ENCODE peak calls at places on chromosomes 16 and 17, in five cellular contexts. L is AG04450, M is cardiac muscle cell, F is neuronal stem cell, P is lower lobe of right lung. S is an unnamed sample. For H3K9me3, the result is how much of the 10 kb centered on the place peaks cover.

GRCh38 chr17:40956401-40957254 is 10.1 kb downstream of the KRT39 start:
- DNase-seq in L (peak), M (peak), F (no peak), P (no peak), S (no peak)

GRCh38 chr16:9898121-9898520 is 284.1 kb downstream of the GRIN2A start:
- DNase-seq in L (no peak), M (no peak), F (no peak), P (no peak), S (no peak)

GRCh38 chr17:49991409-49991808 is 3.6 kb downstream of the DLX3 start:
- DNase-seq in L (no peak), M (no peak), F (no peak), P (no peak), S (no peak)

GRCh38 chr16:86355538-86355937 is 154.8 kb upstream of the FOXF1 start:
- DNase-seq in L (peak), M (peak), F (no peak), P (no peak), S (no peak)

GRCh38 chr16:20938426-20938825 is 37.9 kb downstream of the LYRM1 start:
- DNase-seq in L (no peak), M (peak), F (no peak), P (no peak), S (no peak)

GRCh38 chr16:86018487-86018886 is 119.5 kb downstream of the IRF8 start:
- DNase-seq in L (no peak), M (peak), F (no peak), P (peak), S (no peak)

GRCh38 chr16:69116911-69117310 is 11.5 kb downstream of the HAS3 start:
- DNase-seq in L (no peak), M (no peak), F (no peak), P (no peak), S (no peak)

GRCh38 chr17:50944902-50945720 is 79.0 kb upstream of the TOB1 start:
- DNase-seq in L (no peak), M (no peak), F (no peak), P (no peak), S (no peak)

GRCh38 chr16:19882186-19882585 is 2.5 kb downstream of the GPRC5B start:
- DNase-seq in L (no peak), M (no peak), F (no peak), P (no peak), S (no peak)

GRCh38 chr17:15651583-15652110 is 32.1 kb upstream of the FBXW10B start:
- DNase-seq in L (peak), M (peak), F (peak), P (peak), S (no peak)

GRCh38 chr16:57667526-57668258 is 414 bp upstream of the ADGRG3 start:
- DNase-seq in L (no peak), M (peak), F (no peak), P (peak), S (no peak)

GRCh38 chr16:19468300-19468699 is 50.6 kb downstream of the TMC5 start:
- DNase-seq in L (no peak), M (no peak), F (no peak), P (no peak), S (no peak)

GRCh38 chr17:42178817-42179216 is 2.1 kb downstream of the KCNH4 start:
- DNase-seq in L (no peak), M (no peak), F (no peak), P (no peak), S (no peak)

GRCh38 chr16:24208710-24209109 is 47.4 kb upstream of the CACNG3 start:
- DNase-seq in L (no peak), M (no peak), F (peak), P (no peak), S (no peak)

GRCh38 chr16:25135239-25135878 is 23.8 kb downstream of the LCMT1 start:
- DNase-seq in L (peak), M (peak), F (no peak), P (no peak), S (no peak)

GRCh38 chr16:75482434-75483205 is 12.6 kb downstream of the CHST6 start:
- DNase-seq in L (no peak), M (no peak), F (no peak), P (no peak), S (no peak)

GRCh38 chr17:79870540-79870939 is 31.3 kb upstream of the CBX4 start:
- DNase-seq in L (no peak), M (no peak), F (no peak), P (peak), S (no peak)

GRCh38 chr16:49275870-49276269 is 5.8 kb downstream of the CBLN1 start:
- DNase-seq in L (no peak), M (no peak), F (no peak), P (no peak), S (no peak)

GRCh38 chr17:68821860-68822693 is 133.1 kb downstream of the ABCA8 start:
- DNase-seq in L (peak), M (peak), F (no peak), P (no peak), S (no peak)

GRCh38 chr17:67221062-67221998 is 23.7 kb downstream of the HELZ start:
- DNase-seq in L (no peak), M (peak), F (no peak), P (no peak), S (peak)

GRCh38 chr16:77584205-77584859 is 138.0 kb upstream of the NUDT7 start:
- DNase-seq in L (peak), M (peak), F (peak), P (no peak), S (peak)

GRCh38 chr17:27544350-27545131 is 86.4 kb upstream of the LGALS9 start:
- DNase-seq in L (no peak), M (peak), F (no peak), P (no peak), S (no peak)

GRCh38 chr17:43212641-43213490 is 1.2 kb downstream of the TMEM106A start:
- DNase-seq in L (no peak), M (no peak), F (no peak), P (no peak), S (no peak)

GRCh38 chr16:2278956-2279800 is 11.3 kb upstream of the RNPS1 start:
- DNase-seq in L (no peak), M (no peak), F (no peak), P (no peak), S (no peak)

GRCh38 chr16:35752773-35753558 is 2293.6 kb downstream of the TP53TG3F start:
- DNase-seq in L (no peak), M (no peak), F (no peak), P (peak), S (no peak)

GRCh38 chr16:35750701-35751104 is 2291.3 kb downstream of the TP53TG3F start:
- DNase-seq in L (no peak), M (no peak), F (no peak), P (no peak), S (no peak)

GRCh38 chr16:35752012-35752772 is 2292.8 kb downstream of the TP53TG3F start:
- DNase-seq in L (no peak), M (no peak), F (no peak), P (no peak), S (no peak)

GRCh38 chr16:35750157-35750689 is 2290.8 kb downstream of the TP53TG3F start:
- DNase-seq in L (no peak), M (no peak), F (no peak), P (no peak), S (no peak)

DNA sequence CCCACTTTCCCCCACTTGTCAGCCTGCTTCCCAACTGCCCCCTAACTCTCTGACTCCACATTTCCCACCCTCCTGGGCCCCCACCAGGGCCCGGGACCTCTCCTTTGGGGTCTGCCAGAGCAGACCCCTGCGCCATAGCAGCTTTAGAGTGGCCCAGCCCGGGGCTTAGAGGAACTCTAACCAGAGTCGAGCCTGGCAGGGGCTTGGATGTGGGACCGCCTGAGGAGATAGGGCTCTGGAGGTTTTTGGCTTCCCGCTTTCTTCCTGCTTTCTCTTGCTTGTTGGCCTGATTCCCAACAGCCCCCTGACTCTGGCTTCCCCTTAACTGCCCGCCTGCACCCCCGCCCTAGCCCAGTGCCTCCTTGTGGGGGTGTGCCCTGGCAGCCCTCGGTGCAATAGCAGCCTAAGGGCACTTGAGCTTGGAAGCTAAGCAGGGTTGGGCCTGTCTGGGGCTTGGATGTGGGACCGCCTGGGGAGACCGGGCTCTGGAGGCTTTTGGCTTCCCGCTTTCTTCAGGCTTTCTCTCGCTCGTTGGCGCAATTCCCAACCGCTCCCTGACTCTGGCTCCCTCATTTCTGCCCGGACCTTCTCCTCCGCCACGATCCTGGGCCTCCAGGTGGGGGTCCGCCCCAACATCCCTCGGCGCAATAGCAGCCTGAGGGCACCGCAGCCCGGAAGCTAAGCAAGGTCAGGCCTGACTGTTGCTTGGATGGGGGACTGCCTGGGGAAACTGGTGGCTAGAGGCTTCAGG is 2292.0 kb downstream of the TP53TG3F start:
- DNase-seq in L (no peak), M (no peak), F (no peak), P (peak), S (no peak)
- H3K9me3 ChIP-seq in L (half or more), M (under half), F (under half), P (under half), S (under half)

GRCh38 chr16:51326131-51326856 is 175.2 kb upstream of the SALL1 start:
- DNase-seq in L (peak), M (peak), F (no peak), P (no peak), S (no peak)
- H3K9me3 ChIP-seq in L (under half), M (under half), F (under half), P (under half), S (under half)

DNA sequence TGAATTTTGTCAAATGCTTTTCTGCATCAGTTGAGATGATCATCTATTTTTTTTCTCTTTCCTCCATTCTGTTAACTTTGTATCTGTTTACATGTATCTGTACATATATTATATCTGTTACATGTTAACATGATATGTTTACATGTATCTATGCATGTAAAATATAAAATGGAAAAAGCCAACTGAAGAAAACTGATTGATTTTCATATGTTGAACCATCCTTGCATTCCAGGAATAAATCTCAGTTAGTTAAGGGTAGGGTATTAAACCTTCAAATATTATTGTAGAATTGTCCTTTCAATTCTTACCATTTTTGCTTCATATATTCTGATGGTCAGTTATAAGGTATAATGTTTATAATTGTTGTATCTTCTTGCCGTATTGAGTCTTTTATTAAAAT is 336.1 kb downstream of the ZFHX3 start:
- DNase-seq in L (no peak), M (no peak), F (no peak), P (no peak), S (no peak)
- H3K9me3 ChIP-seq in L (under half), M (under half), F (half or more), P (under half), S (under half)

GRCh38 chr16:35150805-35151312 is 1691.4 kb downstream of the TP53TG3F start:
- DNase-seq in L (no peak), M (no peak), F (no peak), P (no peak), S (no peak)
- H3K9me3 ChIP-seq in L (half or more), M (under half), F (under half), P (under half), S (under half)

GRCh38 chr16:63877401-63877800 is 1244.5 kb downstream of the CDH11 start:
- DNase-seq in L (no peak), M (no peak), F (no peak), P (no peak), S (no peak)
- H3K9me3 ChIP-seq in L (under half), M (under half), F (under half), P (under half), S (under half)

DNA sequence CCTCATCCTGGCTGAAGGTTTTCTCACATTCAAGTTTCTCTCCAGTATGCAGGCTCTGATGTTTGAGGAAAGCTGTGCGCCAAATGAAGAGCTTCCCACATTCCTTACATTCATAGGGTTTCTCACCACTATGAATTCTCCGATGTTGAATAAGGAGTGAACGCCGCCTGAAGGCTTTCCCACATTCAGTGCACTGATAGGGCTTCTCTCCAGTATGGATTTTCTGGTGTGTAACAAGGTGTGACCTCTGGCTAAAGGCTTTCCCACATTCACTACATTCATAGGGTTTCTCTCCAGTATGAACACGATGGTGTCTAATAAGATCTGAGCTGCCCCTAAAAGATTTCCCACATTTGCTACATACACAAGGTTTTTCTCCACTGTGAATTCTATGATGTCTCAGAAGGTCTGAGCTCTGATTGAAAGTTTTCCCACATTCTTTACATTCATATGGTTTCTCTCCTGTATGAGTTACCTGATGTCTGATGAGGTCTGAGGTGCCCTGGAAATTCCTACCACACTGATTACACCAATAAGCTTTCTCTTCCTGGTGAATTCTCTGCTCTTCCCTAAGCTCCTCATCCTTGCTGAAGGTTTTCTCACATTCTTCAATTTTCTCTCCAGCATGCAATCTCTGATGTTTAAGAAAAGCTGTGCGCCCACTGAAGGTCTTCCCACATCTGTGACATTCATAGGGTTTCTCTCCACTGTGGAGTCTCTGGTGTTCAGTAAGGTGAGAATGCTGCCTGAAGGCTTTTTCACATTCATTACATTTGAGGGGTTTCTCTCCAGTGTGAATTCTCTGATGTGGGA is 8.9 kb downstream of the ZNF594 start:
- DNase-seq in L (no peak), M (no peak), F (no peak), P (no peak), S (no peak)
- H3K9me3 ChIP-seq in L (half or more), M (under half), F (half or more), P (half or more), S (under half)

GRCh38 chr16:12453832-12454231 is 349.9 kb downstream of the CPPED1 start:
- DNase-seq in L (no peak), M (no peak), F (no peak), P (no peak), S (no peak)
- H3K9me3 ChIP-seq in L (under half), M (under half), F (under half), P (under half), S (under half)

S was measured in T-helper 17 cell.